ENCODE peak calls at places on chromosomes 11 and 22, in five cellular contexts. A is D341Med; R is HEK293T; K is posterior cingulate gyrus; G is stimulated activated CD4-positive, alpha-beta T cell treated with anti-CD3 and anti-CD28 coated beads, Interleukin-4, amount 100 ng/mL, for 4 hours. V is an unnamed sample.

GRCh38 chr11:32088117-32088941 is 2.5 kb upstream of the RCN1 start:
- DNase-seq in G (no peak), A (no peak), K (no peak), R (peak; percentile 44), V (no peak)

GRCh38 chr22:37680191-37680851 is 4.9 kb downstream of the LGALS1 start:
- DNase-seq in K (no peak), R (no peak), G (no peak), A (no peak), V (no peak)

GRCh38 chr11:69641681-69642548 is 959 bp downstream of the CCND1 start:
- DNase-seq in K (no peak), A (no peak), G (no peak), R (no peak), V (no peak)

GRCh38 chr11:8802263-8802662 is 108.7 kb upstream of the AKIP1 start:
- DNase-seq in K (no peak), R (no peak), G (no peak), A (no peak), V (peak; percentile 41)

GRCh38 chr11:61632096-61632495 is 48.1 kb upstream of the DAGLA start:
- DNase-seq in A (peak; percentile 58), G (no peak), K (no peak), R (no peak), V (no peak)

GRCh38 chr11:64711138-64711943 is 11.7 kb downstream of the NRXN2 start:
- DNase-seq in K (no peak), A (no peak), G (no peak), R (no peak), V (no peak)

GRCh38 chr11:64245401-64245796 is 1.3 kb downstream of the PPP1R14B start:
- DNase-seq in K (no peak), A (no peak), G (no peak), R (no peak), V (peak; percentile 52)

GRCh38 chr11:61406067-61406466 is 13.7 kb downstream of the TMEM216 start:
- DNase-seq in G (no peak), A (no peak), R (no peak), K (no peak), V (no peak)

GRCh38 chr11:5938603-5938965 is 3.5 kb upstream of the OR56A3 start:
- DNase-seq in K (no peak), A (no peak), G (no peak), R (no peak), V (no peak)

GRCh38 chr11:65988791-65989592 is 13.0 kb downstream of the EIF1AD start:
- DNase-seq in A (peak; percentile 84), G (peak; percentile 81), R (peak; percentile 88), K (peak; percentile 91), V (peak; percentile 95)

GRCh38 chr11:116703421-116703820 is 69.4 kb downstream of the BUD13 start:
- DNase-seq in R (no peak), A (peak; percentile 57), G (no peak), K (peak; percentile 63), V (no peak)

GRCh38 chr22:39003165-39003638 is 10.9 kb upstream of the APOBEC3C start:
- DNase-seq in K (peak; percentile 42), A (peak; percentile 75), G (peak; percentile 59), R (peak; percentile 88), V (peak; percentile 60)

GRCh38 chr22:17920145-17920605 is 104.2 kb downstream of the MICAL3 start:
- DNase-seq in A (no peak), G (no peak), R (peak; percentile 38), K (no peak), V (no peak)

GRCh38 chr11:117933930-117934329 is 4.7 kb upstream of the TMPRSS13 start:
- DNase-seq in A (peak; percentile 14), R (no peak), K (no peak), G (no peak), V (no peak)

GRCh38 chr22:31734512-31734911 is 15.4 kb downstream of the PRR14L start:
- DNase-seq in R (no peak), K (no peak), G (no peak), A (no peak), V (no peak)

GRCh38 chr11:131491503-131491902 is 121.1 kb downstream of the NTM start:
- DNase-seq in R (no peak), A (no peak), K (no peak), G (no peak), V (no peak)

GRCh38 chr11:69637956-69638871 is 2.7 kb upstream of the CCND1 start:
- DNase-seq in G (no peak), K (no peak), A (peak; percentile 70), R (peak; percentile 67), V (peak; percentile 18)

GRCh38 chr22:40289991-40290459 is 56.3 kb upstream of the ADSL start:
- DNase-seq in K (no peak), G (peak; percentile 55), R (no peak), A (no peak), V (peak; percentile 36)

GRCh38 chr22:47918936-47919505 is 1156.6 kb downstream of the TBC1D22A start:
- DNase-seq in A (no peak), K (no peak), R (no peak), G (no peak), V (no peak)

GRCh38 chr22:31244044-31244942 is 32.2 kb downstream of the LIMK2 start:
- DNase-seq in G (no peak), R (no peak), A (no peak), K (no peak), V (no peak)

GRCh38 chr22:48396785-48397530 is 1430.7 kb downstream of the BRD1 start:
- DNase-seq in R (no peak), G (no peak), A (no peak), K (no peak), V (no peak)

GRCh38 chr11:126988655-126989054 is 11.9 kb downstream of the KIRREL3 start:
- DNase-seq in R (no peak), K (no peak), A (no peak), G (no peak), V (no peak)

GRCh38 chr22:31155425-31155824 is 4.6 kb upstream of the RNF185 start:
- DNase-seq in K (no peak), G (no peak), R (no peak), A (no peak), V (no peak)

GRCh38 chr22:26106412-26106811 is 62.9 kb upstream of the SEZ6L start:
- DNase-seq in K (no peak), A (no peak), R (no peak), G (no peak), V (no peak)

GRCh38 chr11:7486731-7487130 is 1.4 kb downstream of the OLFML1 start:
- DNase-seq in R (no peak), K (no peak), G (no peak), A (no peak), V (no peak)

GRCh38 chr11:63837719-63838118 is 1.2 kb upstream of the MARK2 start:
- DNase-seq in K (no peak), A (no peak), G (no peak), R (no peak), V (peak; percentile 66)

GRCh38 chr22:34973016-34973415 is 92.9 kb upstream of the ISX start:
- DNase-seq in G (no peak), A (no peak), R (no peak), K (no peak), V (no peak)

GRCh38 chr22:40213478-40213877 is 35.8 kb downstream of the TNRC6B start:
- DNase-seq in A (no peak), R (no peak), K (no peak), G (no peak), V (no peak)

GRCh38 chr11:78812513-78813293 is 238.0 kb upstream of the NARS2 start:
- DNase-seq in A (no peak), K (no peak), G (no peak), R (no peak), V (peak; percentile 11)

GRCh38 chr11:114059278-114059983 is at the start of gene ZBTB16:
- DNase-seq in A (peak; percentile 62), R (peak; percentile 79), G (peak; percentile 43), K (peak; percentile 83), V (peak; percentile 61)

GRCh38 chr22:49553518-49554295 is 274.0 kb downstream of the BRD1 start:
- DNase-seq in G (no peak), K (no peak), R (no peak), A (no peak), V (no peak)

GRCh38 chr11:126466288-126467045 is 111.0 kb downstream of the ST3GAL4 start:
- DNase-seq in A (no peak), K (no peak), G (no peak), R (no peak), V (no peak)

V was measured in HL-60.